ENCODE peak calls at places on chromosome 1, in five cellular contexts. Z is body of pancreas, L is lower lobe of right lung, I is cardiac fibroblast, Y is mesothelial cell of epicardium. W is an unnamed sample.

GRCh38 chr1:109762821-109763645 is 690 bp downstream of the EPS8L3 start:
- DNase-seq in L (peak), Y (peak), Z (peak), I (peak), W (peak)

GRCh38 chr1:172449012-172449584 is 5.2 kb upstream of the PIGC start:
- DNase-seq in L (no peak), Z (no peak), I (no peak), Y (no peak), W (no peak)

GRCh38 chr1:21317035-21317689 is 26.9 kb upstream of the ECE1 start:
- DNase-seq in I (peak), Z (peak), Y (no peak), L (peak), W (no peak)

GRCh38 chr1:6157528-6158174 is 22.5 kb downstream of the CHD5 start:
- DNase-seq in L (no peak), Z (no peak), Y (no peak), I (no peak), W (peak)

GRCh38 chr1:76266762-76267161 is 192.2 kb downstream of the ST6GALNAC3 start:
- DNase-seq in Z (no peak), L (no peak), Y (no peak), I (no peak), W (no peak)

GRCh38 chr1:3678361-3679097 is 26.2 kb downstream of the TP73 start:
- DNase-seq in Z (no peak), L (no peak), Y (no peak), I (no peak), W (no peak)

GRCh38 chr1:64337476-64337875 is 132.5 kb upstream of the CACHD1 start:
- DNase-seq in Z (no peak), I (no peak), Y (no peak), L (no peak), W (no peak)

GRCh38 chr1:236536540-236536939 is 12.8 kb downstream of the LGALS8 start:
- DNase-seq in Y (no peak), Z (peak), I (no peak), L (no peak), W (no peak)

GRCh38 chr1:119787776-119788175 is 19.1 kb upstream of the HMGCS2 start:
- DNase-seq in L (no peak), Z (no peak), I (peak), Y (no peak), W (no peak)

GRCh38 chr1:203011582-203011981 is 4.4 kb downstream of the TMEM183A start:
- DNase-seq in Z (no peak), Y (no peak), L (no peak), I (no peak), W (no peak)

GRCh38 chr1:203340112-203340804 is 10.7 kb downstream of the FMOD start:
- DNase-seq in L (peak), Z (peak), Y (peak), I (peak), W (peak)

GRCh38 chr1:162079023-162079422 is 9.5 kb downstream of the NOS1AP start:
- DNase-seq in Z (no peak), L (no peak), I (no peak), Y (no peak), W (no peak)

GRCh38 chr1:74107394-74107793 is 90.6 kb downstream of the LRRIQ3 start:
- DNase-seq in Z (no peak), L (no peak), I (no peak), Y (no peak), W (no peak)

DNA sequence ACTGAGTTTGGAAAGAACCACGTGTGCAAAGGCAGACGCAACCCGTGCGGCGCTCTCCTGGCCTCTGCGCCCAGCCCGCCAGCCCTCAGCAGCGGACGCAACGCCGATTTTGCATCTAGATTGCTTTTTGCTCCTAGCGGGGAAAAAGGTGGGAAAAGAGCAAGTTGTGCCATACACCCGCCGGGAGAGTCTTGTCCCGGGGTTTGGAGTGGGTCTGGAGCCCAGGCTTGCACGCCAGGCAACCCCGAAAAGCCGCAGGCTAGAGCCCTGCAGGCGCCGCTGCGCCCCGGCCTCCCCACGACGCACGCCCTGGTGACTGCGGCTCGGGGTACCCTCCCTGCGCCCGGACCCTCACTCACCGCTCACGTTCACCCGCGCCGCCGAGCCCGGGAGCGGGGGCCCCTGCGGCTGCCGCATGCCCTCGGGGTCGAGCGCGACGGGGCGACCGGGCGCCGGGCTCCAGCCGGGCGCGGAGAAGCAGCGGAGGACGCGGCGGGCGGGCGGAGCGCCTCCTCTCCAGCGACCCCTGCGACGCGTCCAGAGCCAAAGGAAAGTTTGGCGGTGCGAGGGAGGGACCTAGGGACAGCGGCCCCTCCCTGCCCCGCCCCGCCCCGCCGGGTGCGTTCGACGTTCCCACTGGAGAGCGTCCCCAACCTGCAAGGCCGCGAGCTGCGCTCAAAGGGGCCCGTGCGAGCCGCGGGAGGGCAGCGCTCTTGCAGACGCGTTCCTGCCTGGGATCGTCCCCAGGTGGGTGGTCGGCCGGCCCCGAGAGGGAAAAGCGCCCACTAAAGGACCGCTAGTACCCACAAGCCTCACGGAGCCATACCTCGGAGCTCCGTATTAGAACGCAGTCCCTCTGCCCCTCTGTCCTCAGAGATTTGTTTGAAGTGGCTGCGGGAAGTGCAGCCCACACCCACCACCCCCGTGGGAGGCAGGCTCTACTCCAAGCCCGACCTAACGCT is at the start of gene LPAR3:
- DNase-seq in I (peak), Y (peak), Z (peak), L (peak), W (peak)
- TF ChIP-seq CTCF in I (no peak), Y (no peak), Z (no peak), L (no peak), W (no peak)

GRCh38 chr1:220786337-220787068 is at the start of gene MTARC1:
- DNase-seq in I (peak), L (peak), Y (no peak), Z (peak), W (peak)
- TF ChIP-seq CTCF in I (no peak), L (peak), Y (no peak), Z (peak), W (no peak)

GRCh38 chr1:159835862-159836518 is 9.3 kb downstream of the SLAMF8 start:
- DNase-seq in I (no peak), Z (no peak), Y (no peak), L (no peak), W (no peak)
- TF ChIP-seq CTCF in I (peak), Z (peak), Y (no peak), L (no peak), W (no peak)

GRCh38 chr1:153030895-153031294 is at the start of gene SPRR1B:
- DNase-seq in I (no peak), L (no peak), Z (no peak), Y (no peak), W (no peak)

GRCh38 chr1:153035211-153035610 is 4.2 kb downstream of the SPRR1B start:
- DNase-seq in Z (no peak), L (no peak), I (no peak), Y (no peak), W (no peak)

GRCh38 chr1:153028771-153029170 is 2.2 kb upstream of the SPRR1B start:
- DNase-seq in L (no peak), Y (no peak), I (no peak), Z (no peak), W (no peak)

GRCh38 chr1:153032073-153032472 is 1.1 kb downstream of the SPRR1B start:
- DNase-seq in Y (no peak), L (no peak), I (no peak), Z (no peak), W (no peak)

GRCh38 chr1:153032677-153033308 is 1.8 kb downstream of the SPRR1B start:
- DNase-seq in Y (no peak), Z (no peak), L (no peak), I (peak), W (no peak)
- TF ChIP-seq CTCF in Y (no peak), Z (no peak), L (no peak), I (no peak), W (no peak)

W was measured in colonic mucosa.